ENCODE peak calls at places on chromosomes 4 and X, in ten cellular contexts. G is tibial artery, W is lung, T is right atrium auricular region, I is left lung, M is neuronal stem cell, Z is GM23248, C is heart left ventricle, X is neural progenitor cell, B is psoas muscle. Y is an unnamed sample.
A peak's percentile ranks its signal among the peaks of the same experiment; 100 is the strongest.

GRCh38 chr4:142402156-142402555 is 443.9 kb downstream of the INPP4B start:
- DNase-seq in G (no peak), I (no peak), M (no peak), T (no peak), W (no peak), C (no peak), B (no peak), X (no peak), Z (peak; percentile 32), Y (no peak)

GRCh38 chr4:1765409-1766335 is 27.4 kb upstream of the FGFR3 start:
- DNase-seq in T (no peak), W (no peak), Z (no peak), B (no peak), I (no peak), G (no peak), M (no peak), X (peak; percentile 41), C (no peak), Y (no peak)

GRCh38 chrX:131675596-131676194 is 131.8 kb downstream of the OR13H1 start:
- DNase-seq in I (no peak), Z (peak; percentile 19), X (peak; percentile 39), B (no peak), T (no peak), G (no peak), M (peak; percentile 3), W (no peak), C (no peak), Y (peak; percentile 60)

GRCh38 chrX:78321809-78322208 is 5.6 kb downstream of the CYSLTR1 start:
- DNase-seq in T (no peak), X (no peak), I (peak; percentile 47), C (peak; percentile 16), W (peak; percentile 52), B (no peak), G (peak; percentile 34), M (no peak), Z (no peak), Y (no peak)

GRCh38 chrX:17459008-17459407 is 84.0 kb downstream of the NHS start:
- DNase-seq in G (peak; percentile 44), I (peak; percentile 40), B (no peak), C (peak; percentile 15), W (peak; percentile 39), T (no peak), M (no peak), Z (peak; percentile 70), X (no peak), Y (no peak)

GRCh38 chr4:187363453-187363852 is 632.1 kb upstream of the ZFP42 start:
- DNase-seq in I (no peak), W (no peak), X (peak; percentile 4), M (no peak), T (no peak), Z (no peak), G (no peak), B (no peak), C (no peak), Y (no peak)

GRCh38 chr4:26400140-26400539 is 79.3 kb downstream of the RBPJ start:
- DNase-seq in Z (no peak), T (no peak), B (no peak), I (no peak), W (no peak), X (no peak), M (no peak), C (no peak), G (no peak), Y (no peak)

GRCh38 chr4:44727471-44727870 is 1.1 kb upstream of the GNPDA2 start:
- DNase-seq in B (no peak), Z (no peak), X (no peak), G (no peak), T (no peak), W (no peak), I (no peak), C (no peak), M (no peak), Y (no peak)

GRCh38 chr4:186918466-186918865 is 194.8 kb upstream of the FAT1 start:
- DNase-seq in B (no peak), G (no peak), W (no peak), X (no peak), M (no peak), T (no peak), Z (no peak), I (no peak), C (no peak), Y (no peak)

GRCh38 chrX:110723844-110724243 is 71.8 kb downstream of the CHRDL1 start:
- DNase-seq in W (no peak), C (no peak), T (no peak), X (peak; percentile 23), G (no peak), B (no peak), Z (no peak), I (no peak), M (no peak), Y (no peak)

GRCh38 chrX:110131031-110131430 is 128.1 kb downstream of the TMEM164 start:
- DNase-seq in W (no peak), M (no peak), X (no peak), Z (no peak), G (no peak), I (no peak), B (no peak), C (no peak), T (no peak), Y (no peak)

GRCh38 chrX:95505721-95506120 is 1178.9 kb upstream of the DIAPH2 start:
- DNase-seq in G (no peak), W (no peak), B (no peak), I (no peak), C (no peak), X (peak; percentile 58), Z (no peak), T (no peak), M (peak; percentile 2), Y (peak; percentile 38)

GRCh38 chr4:8267077-8267476 is 2.5 kb upstream of the HTRA3 start:
- DNase-seq in I (peak; percentile 73), Z (peak; percentile 89), G (peak; percentile 73), X (peak; percentile 71), M (peak; percentile 35), W (peak; percentile 68), B (peak; percentile 86), T (peak; percentile 89), C (peak; percentile 78), Y (peak; percentile 31)
- H3K27me3 ChIP-seq in I (no peaks in the 10 kb centered on the region), Z (peaks cover 8% of the 10 kb centered on the region), G (no peaks in the 10 kb centered on the region), X (peaks cover 38% of the 10 kb centered on the region), M (peaks cover 69% of the 10 kb centered on the region), W (no peaks in the 10 kb centered on the region), B (no peaks in the 10 kb centered on the region), T (no peaks in the 10 kb centered on the region), C (no peaks in the 10 kb centered on the region), Y (no peaks in the 10 kb centered on the region)

GRCh38 chr4:112517911-112518310 is 1.9 kb upstream of the NEUROG2 start:
- DNase-seq in C (no peak), B (no peak), I (no peak), T (no peak), Z (no peak), X (no peak), G (no peak), M (no peak), W (no peak), Y (no peak)

GRCh38 chr4:112517067-112517588 is 1.1 kb upstream of the NEUROG2 start:
- DNase-seq in T (no peak), I (no peak), G (no peak), W (no peak), B (no peak), C (no peak), Z (no peak), X (peak; percentile 78), M (peak; percentile 56), Y (peak; percentile 44)

GRCh38 chr4:112520598-112521122 is 4.7 kb upstream of the NEUROG2 start:
- DNase-seq in G (no peak), C (no peak), I (no peak), X (no peak), T (no peak), Z (no peak), W (no peak), B (no peak), M (peak; percentile 38), Y (no peak)

GRCh38 chr4:112519689-112520597 is 4.0 kb upstream of the NEUROG2 start:
- DNase-seq in C (no peak), B (no peak), Z (no peak), T (no peak), W (no peak), G (no peak), M (peak; percentile 51), I (no peak), X (peak; percentile 81), Y (no peak)

GRCh38 chr4:112518675-112519074 is 2.7 kb upstream of the NEUROG2 start:
- DNase-seq in C (no peak), M (no peak), B (no peak), Z (no peak), X (peak; percentile 35), I (no peak), W (no peak), G (no peak), T (no peak), Y (no peak)
- H3K4me1 ChIP-seq in C (peaks cover 14% of the 10 kb centered on the region), M (peaks cover 29% of the 10 kb centered on the region), B (peaks cover 7% of the 10 kb centered on the region), Z (peaks cover 3% of the 10 kb centered on the region), X (peaks cover 71% of the 10 kb centered on the region), I (peaks cover 30% of the 10 kb centered on the region), W (peaks cover 23% of the 10 kb centered on the region), G (peaks cover 31% of the 10 kb centered on the region), T (peaks cover 58% of the 10 kb centered on the region), Y (peaks cover 50% of the 10 kb centered on the region)

GRCh38 chr4:40626183-40626990 is 3.3 kb downstream of the RBM47 start:
- DNase-seq in G (no peak), W (no peak), B (no peak), M (no peak), T (no peak), C (no peak), X (peak; percentile 14), Z (peak; percentile 12), I (no peak), Y (peak; percentile 55)
- H3K4me3 ChIP-seq in G (no peak overlapping the region), W (no peak overlapping the region), B (no peak overlapping the region), M (no peak overlapping the region), T (no peak overlapping the region), C (no peak overlapping the region), X (peak overlapping the region; percentile 10), Z (no peak overlapping the region), I (peak overlapping the region; percentile 61), Y (no peak overlapping the region)

GRCh38 chrX:137033774-137034507 is at the start of gene GPR101:
- DNase-seq in W (no peak), I (no peak), T (no peak), B (no peak), Z (peak; percentile 13), X (peak; percentile 59), M (no peak), G (no peak), C (no peak), Y (no peak)
- H3K27me3 ChIP-seq in W (peaks cover 12% of the 10 kb centered on the region), I (peaks cover 54% of the 10 kb centered on the region), T (no peaks in the 10 kb centered on the region), B (peaks cover 80% of the 10 kb centered on the region), Z (peaks cover 23% of the 10 kb centered on the region), X (peaks cover 100% of the 10 kb centered on the region), M (peaks cover 94% of the 10 kb centered on the region), G (no peaks in the 10 kb centered on the region), C (peaks cover 25% of the 10 kb centered on the region), Y (peaks cover 89% of the 10 kb centered on the region)